ENCODE peak calls at places on chromosomes 16 and 17, in four cellular contexts. W is H1, R is neuronal stem cell, Q is IMR-90. U is an unnamed sample.
A peak's percentile ranks its signal among the peaks of the same experiment; 100 is the strongest.

GRCh38 chr17:34370997-34371395 is 8.0 kb upstream of the CCL1 start:
- DNase-seq in W (no peak), R (no peak), Q (peak; percentile 12), U (no peak)

GRCh38 chr17:45750779-45751440 is 33.2 kb upstream of the CRHR1 start:
- DNase-seq in W (no peak), R (no peak), Q (no peak), U (no peak)

GRCh38 chr16:16025214-16025968 is 76.0 kb downstream of the ABCC1 start:
- DNase-seq in W (no peak), R (no peak), Q (peak; percentile 97), U (peak; percentile 72)

GRCh38 chr17:45954914-45955313 is 44.1 kb upstream of the STH start:
- DNase-seq in W (no peak), R (no peak), Q (no peak), U (no peak)

GRCh38 chr16:85755929-85756768 is 5.3 kb upstream of the C16orf74 start:
- DNase-seq in W (no peak), R (no peak), Q (peak; percentile 62), U (peak; percentile 18)

GRCh38 chr16:9103546-9103945 is 12.1 kb downstream of the HAPSTR1 start:
- DNase-seq in W (no peak), R (no peak), Q (no peak), U (no peak)

GRCh38 chr17:82283208-82283749 is 9.8 kb upstream of the CSNK1D start:
- DNase-seq in W (no peak), R (no peak), Q (peak; percentile 93), U (peak; percentile 90)

GRCh38 chr17:63452091-63452978 is 6.2 kb upstream of the CYB561 start:
- DNase-seq in W (no peak), R (no peak), Q (no peak), U (no peak)

GRCh38 chr17:18262111-18262510 is 1.6 kb downstream of the MIEF2 start:
- DNase-seq in W (no peak), R (no peak), Q (no peak), U (no peak)

GRCh38 chr17:13638855-13639458 is 37.2 kb upstream of the HS3ST3A1 start:
- DNase-seq in W (no peak), R (no peak), Q (peak; percentile 23), U (peak; percentile 84)

GRCh38 chr17:27495460-27495859 is 39.2 kb downstream of the KSR1 start:
- DNase-seq in W (no peak), R (no peak), Q (no peak), U (no peak)

GRCh38 chr16:2532494-2533141 is 1.4 kb upstream of the CEMP1 start:
- DNase-seq in W (peak; percentile 86), R (no peak), Q (peak; percentile 34), U (peak; percentile 78)

GRCh38 chr17:71633391-71633849 is 487.4 kb upstream of the SOX9 start:
- DNase-seq in W (no peak), R (no peak), Q (peak; percentile 92), U (peak; percentile 74)

GRCh38 chr16:47460301-47460754 is 535 bp downstream of the ITFG1 start:
- DNase-seq in W (no peak), R (no peak), Q (no peak), U (peak; percentile 24)

GRCh38 chr16:59688006-59688405 is 953.9 kb upstream of the GOT2 start:
- DNase-seq in W (no peak), R (no peak), Q (no peak), U (no peak)

GRCh38 chr17:55430531-55431228 is 9.0 kb upstream of the MMD start:
- DNase-seq in W (no peak), R (no peak), Q (no peak), U (no peak)

GRCh38 chr16:88968589-88969280 is 8.3 kb downstream of the CBFA2T3 start:
- DNase-seq in W (no peak), R (no peak), Q (no peak), U (no peak)

GRCh38 chr17:79835953-79836951 is 3.0 kb downstream of the CBX4 start:
- DNase-seq in W (peak; percentile 95), R (no peak), Q (peak; percentile 19), U (peak; percentile 61)

GRCh38 chr17:39801055-39801454 is 63.1 kb downstream of the IKZF3 start:
- DNase-seq in W (no peak), R (no peak), Q (no peak), U (no peak)

GRCh38 chr17:69763503-69763902 is 311.5 kb upstream of the KCNJ16 start:
- DNase-seq in W (no peak), R (no peak), Q (peak; percentile 54), U (peak; percentile 61)

GRCh38 chr17:39979865-39980401 is 674 bp upstream of the PSMD3 start:
- DNase-seq in W (no peak), R (no peak), Q (peak; percentile 19), U (peak; percentile 74)

GRCh38 chr16:4184038-4184702 is 57.7 kb downstream of the SRL start:
- DNase-seq in W (peak; percentile 62), R (no peak), Q (no peak), U (no peak)
- H2AK5ac ChIP-seq in W (no peak overlapping the region), R (no peak overlapping the region), Q (no peak overlapping the region), U (peak overlapping the region; percentile 31)

GRCh38 chr17:4837471-4838305 is 4.5 kb downstream of the MINK1 start:
- DNase-seq in W (no peak), R (no peak), Q (no peak), U (no peak)
- H3K4ac ChIP-seq in W (no peak overlapping the region), R (no peak overlapping the region), Q (peak overlapping the region; percentile 10), U (no peak overlapping the region)

DNA sequence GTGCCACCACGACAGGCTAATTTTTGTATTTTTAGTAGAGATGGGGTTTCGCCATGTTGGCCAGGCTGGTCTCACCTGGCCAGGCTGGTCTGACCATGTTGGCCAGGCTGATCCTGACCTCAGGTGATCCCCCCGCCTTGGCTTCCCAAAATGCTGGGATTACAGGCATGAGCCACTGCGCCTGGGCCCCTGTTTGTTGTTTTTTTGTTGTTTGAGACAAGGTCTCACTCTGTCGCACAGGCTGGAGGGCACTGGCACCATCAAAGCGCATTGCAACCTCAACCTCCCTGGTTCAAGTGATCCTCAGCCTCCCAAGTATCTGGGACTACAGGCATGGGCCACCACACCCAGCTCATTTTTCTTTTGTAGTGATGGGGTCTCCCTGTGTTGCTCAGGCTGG is 43.7 kb upstream of the TAOK1 start:
- DNase-seq in W (no peak), R (no peak), Q (no peak), U (no peak)
- H2AK5ac ChIP-seq in W (no peak overlapping the region), R (no peak overlapping the region), Q (no peak overlapping the region), U (no peak overlapping the region)

GRCh38 chr16:87949071-87949744 is 2.0 kb upstream of the BANP start:
- DNase-seq in W (no peak), R (no peak), Q (no peak), U (no peak)

GRCh38 chr16:87952751-87953150 is 1.5 kb downstream of the BANP start:
- DNase-seq in W (no peak), R (no peak), Q (no peak), U (no peak)

GRCh38 chr16:87948735-87949070 is 2.5 kb upstream of the BANP start:
- DNase-seq in W (no peak), R (no peak), Q (no peak), U (no peak)

GRCh38 chr16:87951550-87952538 is 610 bp downstream of the BANP start:
- DNase-seq in W (no peak), R (peak; percentile 38), Q (no peak), U (peak; percentile 41)

GRCh38 chr16:87950765-87951549 is at the start of gene BANP:
- DNase-seq in W (peak; percentile 93), R (peak; percentile 98), Q (peak; percentile 98), U (peak; percentile 98)
- H3K4ac ChIP-seq in W (peak within 1 kb of the TSS; percentile 100), R (peak within 1 kb of the TSS; percentile 2), Q (peak within 1 kb of the TSS; percentile 100), U (peak within 1 kb of the TSS; percentile 96)

DNA sequence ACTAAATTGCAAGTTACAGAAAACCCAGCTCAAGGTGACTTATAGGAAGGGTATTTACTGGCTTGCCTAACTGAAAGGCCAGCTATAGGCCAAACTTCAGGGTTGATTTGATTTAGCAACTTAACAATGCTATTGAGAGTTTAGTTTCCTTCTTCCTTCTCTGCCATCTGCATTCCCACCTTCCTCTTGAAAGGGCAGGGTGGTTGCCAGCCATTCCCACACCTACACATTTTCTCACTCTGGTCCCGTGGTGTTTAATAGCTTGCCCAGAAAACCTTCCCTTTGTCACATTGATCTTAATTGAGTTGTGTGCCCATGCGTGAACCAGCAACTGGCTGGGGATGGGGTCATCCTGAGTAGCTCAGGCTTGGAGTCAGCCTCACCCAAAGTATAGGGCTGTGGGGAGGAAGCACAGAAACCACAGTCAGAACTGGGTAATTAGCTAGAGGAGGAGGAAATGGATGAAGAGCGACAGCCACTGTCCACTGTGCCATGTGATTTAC is 194.7 kb downstream of the SPECC1 start:
- DNase-seq in W (no peak), R (no peak), Q (peak; percentile 44), U (peak; percentile 32)
- H2AK5ac ChIP-seq in W (peak overlapping the region; percentile 89), R (no peak overlapping the region), Q (peak overlapping the region; percentile 71), U (peak overlapping the region; percentile 6)

DNA sequence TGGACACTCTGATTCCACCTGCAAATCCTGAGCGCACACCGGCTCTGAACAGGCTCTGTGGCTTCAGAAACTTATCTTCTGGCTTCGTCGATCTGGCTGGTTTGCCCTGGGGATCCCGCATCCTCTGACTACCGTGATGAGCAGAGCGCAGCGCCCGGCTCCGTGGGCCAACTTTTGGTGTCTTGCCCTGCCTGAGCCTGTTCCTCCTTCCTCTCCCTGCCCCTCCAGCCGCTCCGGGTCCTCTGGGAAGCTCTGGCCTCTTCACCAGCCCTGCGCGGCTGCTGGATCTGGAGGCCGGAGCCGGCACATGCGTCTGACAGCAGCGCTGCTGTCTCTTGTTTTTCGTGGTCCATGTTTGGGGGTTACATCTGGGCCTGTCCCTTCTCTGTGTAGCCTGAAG is 65.6 kb downstream of the JPH3 start:
- DNase-seq in W (no peak), R (no peak), Q (no peak), U (no peak)
- H3K4ac ChIP-seq in W (no peak overlapping the region), R (peak overlapping the region; percentile 66), Q (no peak overlapping the region), U (no peak overlapping the region)

GRCh38 chr17:5588584-5588983 is 4.3 kb upstream of the NLRP1 start:
- DNase-seq in W (no peak), R (no peak), Q (no peak), U (no peak)
- H2AK5ac ChIP-seq in W (no peak overlapping the region), R (no peak overlapping the region), Q (no peak overlapping the region), U (no peak overlapping the region)

GRCh38 chr17:50699410-50699809 is 8.3 kb downstream of the ANKRD40 start:
- DNase-seq in W (no peak), R (no peak), Q (no peak), U (no peak)
- H3K4ac ChIP-seq in W (no peak overlapping the region), R (no peak overlapping the region), Q (no peak overlapping the region), U (no peak overlapping the region)

DNA sequence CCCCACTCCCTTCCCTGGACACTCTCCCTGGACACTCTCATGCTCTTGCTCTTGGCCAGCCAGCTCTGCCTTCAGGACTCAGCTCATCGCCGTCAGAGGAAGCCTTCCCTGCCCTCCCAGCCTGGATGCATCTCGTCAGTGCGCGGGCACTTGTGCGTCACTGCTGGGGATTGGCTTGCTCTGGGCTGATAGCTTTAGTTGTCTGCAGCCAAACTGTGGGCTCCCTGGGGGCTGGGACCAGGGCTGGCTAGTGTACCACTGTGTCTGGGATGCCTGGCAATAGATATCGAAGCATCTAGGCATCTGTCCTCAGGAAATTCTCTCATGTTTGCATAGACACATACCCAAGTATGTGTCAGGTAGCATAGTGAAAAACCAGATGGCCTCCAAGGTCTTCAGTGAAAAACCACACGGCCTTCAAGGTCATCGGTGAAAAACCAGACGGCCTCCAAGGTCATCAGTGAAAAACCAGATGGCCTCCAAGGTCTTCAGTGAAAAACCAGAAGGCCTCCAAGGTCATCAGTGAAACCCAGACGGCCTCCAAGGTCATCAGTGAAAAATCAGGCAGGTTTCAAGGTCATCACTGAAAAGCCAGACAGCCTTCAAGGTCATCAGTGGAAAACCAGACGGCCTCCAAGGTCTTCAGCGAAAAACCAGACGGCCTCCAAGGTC is 72.0 kb downstream of the CMIP start:
- DNase-seq in W (no peak), R (no peak), Q (no peak), U (no peak)
- H2AK5ac ChIP-seq in W (no peak overlapping the region), R (no peak overlapping the region), Q (peak overlapping the region; percentile 61), U (peak overlapping the region; percentile 29)

U was measured in mesenchymal stem cell.